ENCODE peak calls at places on chromosomes 6 and 20, in six cellular contexts. E is right lobe of liver, B is heart right ventricle, H is GM12865, Z is neural progenitor cell, Y is tibial artery. V is an unnamed sample.

GRCh38 chr20:44198872-44199271 is 11.7 kb downstream of the OSER1 start:
- DNase-seq in E (no peak), B (no peak), H (no peak), Z (no peak), Y (no peak), V (no peak)

GRCh38 chr6:75326557-75327258 is 42.1 kb upstream of the TMEM30A start:
- DNase-seq in E (no peak), B (no peak), H (no peak), Z (peak), Y (no peak), V (no peak)

GRCh38 chr6:40845588-40845987 is 193.4 kb downstream of the UNC5CL start:
- DNase-seq in E (no peak), B (peak), H (peak), Z (peak), Y (no peak), V (no peak)

GRCh38 chr20:3753098-3753497 is 14.5 kb downstream of the ADISSP start:
- DNase-seq in E (no peak), B (peak), H (peak), Z (peak), Y (peak), V (peak)

GRCh38 chr6:54715990-54716389 is 130.6 kb upstream of the FAM83B start:
- DNase-seq in E (no peak), B (no peak), H (no peak), Z (no peak), Y (no peak), V (no peak)

GRCh38 chr6:47355496-47355895 is 45.8 kb upstream of the TNFRSF21 start:
- DNase-seq in E (no peak), B (no peak), H (no peak), Z (no peak), Y (no peak), V (no peak)

GRCh38 chr6:27642744-27643456 is 170.0 kb upstream of the ZNF184 start:
- DNase-seq in E (no peak), B (no peak), H (no peak), Z (no peak), Y (no peak), V (no peak)

GRCh38 chr20:48164566-48165400 is 379.5 kb upstream of the SULF2 start:
- DNase-seq in E (no peak), B (no peak), H (no peak), Z (no peak), Y (no peak), V (no peak)

GRCh38 chr6:130122243-130122642 is 100.5 kb downstream of the SAMD3 start:
- DNase-seq in E (no peak), B (no peak), H (no peak), Z (no peak), Y (no peak), V (no peak)

GRCh38 chr6:122715725-122716124 is 63.8 kb upstream of the FABP7 start:
- DNase-seq in E (no peak), B (no peak), H (no peak), Z (no peak), Y (no peak), V (no peak)

GRCh38 chr6:155253337-155253736 is 10.5 kb upstream of the CLDN20 start:
- DNase-seq in E (no peak), B (no peak), H (no peak), Z (no peak), Y (no peak), V (no peak)

GRCh38 chr6:815348-815738 is 122.4 kb upstream of the EXOC2 start:
- DNase-seq in E (no peak), B (no peak), H (no peak), Z (peak), Y (no peak), V (no peak)
- TF ChIP-seq CTCF in E (no peak), B (peak), H (no peak), Z (peak), Y (no peak), V (no peak)

GRCh38 chr6:146027586-146028249 is 1.1 kb upstream of the GRM1 start:
- DNase-seq in E (peak), B (no peak), H (no peak), Z (peak), Y (no peak), V (no peak)
- TF ChIP-seq CTCF in E (no peak), B (no peak), H (no peak), Z (peak), Y (no peak), V (no peak)

GRCh38 chr6:4287811-4288244 is 152.5 kb upstream of the ECI2 start:
- DNase-seq in E (no peak), B (peak), H (no peak), Z (peak), Y (no peak), V (no peak)

GRCh38 chr6:4291453-4292403 is 156.4 kb upstream of the ECI2 start:
- DNase-seq in E (no peak), B (no peak), H (no peak), Z (no peak), Y (no peak), V (no peak)

GRCh38 chr6:4294636-4295035 is 159.3 kb upstream of the ECI2 start:
- DNase-seq in E (no peak), B (no peak), H (no peak), Z (no peak), Y (no peak), V (no peak)

GRCh38 chr6:4295058-4295788 is 159.8 kb upstream of the ECI2 start:
- DNase-seq in E (no peak), B (no peak), H (no peak), Z (no peak), Y (no peak), V (no peak)

GRCh38 chr6:4289770-4290320 is 154.5 kb upstream of the ECI2 start:
- DNase-seq in E (no peak), B (no peak), H (no peak), Z (no peak), Y (no peak), V (no peak)
- TF ChIP-seq CTCF in E (no peak), B (no peak), H (no peak), Z (no peak), Y (no peak), V (no peak)

DNA sequence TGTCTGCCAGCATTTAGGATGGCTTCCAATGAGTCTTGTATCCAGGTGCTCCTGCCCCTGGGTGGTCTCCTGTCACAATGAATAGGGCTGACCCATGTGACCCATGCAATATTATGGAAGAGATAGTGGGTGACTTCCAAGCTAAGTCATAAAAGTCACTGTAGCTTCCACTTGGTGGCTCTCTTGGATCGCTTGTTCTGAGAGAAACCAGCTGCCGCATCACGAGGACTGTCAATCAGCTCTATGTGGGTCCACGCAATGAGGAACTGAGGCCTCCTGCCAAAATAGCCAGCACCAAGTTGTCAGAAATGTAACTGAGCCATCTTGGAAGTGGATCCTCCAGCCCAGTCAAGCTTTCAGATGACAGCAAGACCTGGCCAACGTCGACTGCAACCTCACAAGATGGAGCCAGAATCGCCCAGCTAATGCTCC is 14.9 kb upstream of the MATN4 start:
- DNase-seq in E (peak), B (peak), H (peak), Z (no peak), Y (peak), V (no peak)
- TF ChIP-seq CTCF in E (peak), B (peak), H (peak), Z (peak), Y (peak), V (peak)